ENCODE peak calls at places on chromosomes 12 and 14, in nine cellular contexts. One of them, this sample, is unnamed.

GRCh38 chr12:127562781-127563180 is 704.2 kb upstream of the TMEM132C start:
- DNase-seq in H1: no peak
- DNase-seq in sigmoid colon: no peak
- DNase-seq in IMR-90: no peak
- DNase-seq in CD8-positive, alpha-beta T cell: no peak
- DNase-seq in WERI-Rb-1: no peak
- DNase-seq in upper lobe of left lung: no peak
- DNase-seq in heart left ventricle: no peak
- DNase-seq in OCI-LY7: no peak
- DNase-seq in this sample: no peak

GRCh38 chr12:131907379-131908081 is 13.1 kb downstream of the ULK1 start:
- DNase-seq in H1: no peak
- DNase-seq in sigmoid colon: peak; percentile 53
- DNase-seq in IMR-90: no peak
- DNase-seq in CD8-positive, alpha-beta T cell: no peak
- DNase-seq in WERI-Rb-1: no peak
- DNase-seq in upper lobe of left lung: peak; percentile 66
- DNase-seq in heart left ventricle: no peak
- DNase-seq in OCI-LY7: no peak
- DNase-seq in this sample: no peak

GRCh38 chr12:52003591-52003990 is 3.2 kb upstream of the TAMALIN start:
- DNase-seq in H1: no peak
- DNase-seq in sigmoid colon: no peak
- DNase-seq in IMR-90: no peak
- DNase-seq in CD8-positive, alpha-beta T cell: no peak
- DNase-seq in WERI-Rb-1: no peak
- DNase-seq in upper lobe of left lung: no peak
- DNase-seq in heart left ventricle: no peak
- DNase-seq in OCI-LY7: no peak
- DNase-seq in this sample: no peak

GRCh38 chr14:70812124-70812818 is 3.0 kb upstream of the MAP3K9 start:
- DNase-seq in H1: no peak
- DNase-seq in sigmoid colon: no peak
- DNase-seq in IMR-90: no peak
- DNase-seq in CD8-positive, alpha-beta T cell: no peak
- DNase-seq in WERI-Rb-1: no peak
- DNase-seq in upper lobe of left lung: no peak
- DNase-seq in heart left ventricle: no peak
- DNase-seq in OCI-LY7: no peak
- DNase-seq in this sample: no peak

GRCh38 chr12:54683388-54683787 is 35.2 kb upstream of the DCD start:
- DNase-seq in H1: no peak
- DNase-seq in sigmoid colon: no peak
- DNase-seq in IMR-90: no peak
- DNase-seq in CD8-positive, alpha-beta T cell: no peak
- DNase-seq in WERI-Rb-1: no peak
- DNase-seq in upper lobe of left lung: no peak
- DNase-seq in heart left ventricle: no peak
- DNase-seq in OCI-LY7: no peak
- DNase-seq in this sample: no peak

GRCh38 chr12:113069149-113069548 is 12.6 kb downstream of the DTX1 start:
- DNase-seq in H1: no peak
- DNase-seq in sigmoid colon: no peak
- DNase-seq in IMR-90: no peak
- DNase-seq in CD8-positive, alpha-beta T cell: no peak
- DNase-seq in WERI-Rb-1: no peak
- DNase-seq in upper lobe of left lung: peak; percentile 39
- DNase-seq in heart left ventricle: no peak
- DNase-seq in OCI-LY7: no peak
- DNase-seq in this sample: no peak

GRCh38 chr12:4449862-4450222 is 4.2 kb upstream of the FGF6 start:
- DNase-seq in H1: no peak
- DNase-seq in sigmoid colon: no peak
- DNase-seq in IMR-90: no peak
- DNase-seq in CD8-positive, alpha-beta T cell: no peak
- DNase-seq in WERI-Rb-1: no peak
- DNase-seq in upper lobe of left lung: no peak
- DNase-seq in heart left ventricle: no peak
- DNase-seq in OCI-LY7: no peak
- DNase-seq in this sample: no peak

GRCh38 chr12:31570880-31571279 is 20.1 kb downstream of the DENND5B start:
- DNase-seq in H1: no peak
- DNase-seq in sigmoid colon: no peak
- DNase-seq in IMR-90: peak; percentile 32
- DNase-seq in CD8-positive, alpha-beta T cell: no peak
- DNase-seq in WERI-Rb-1: no peak
- DNase-seq in upper lobe of left lung: no peak
- DNase-seq in heart left ventricle: no peak
- DNase-seq in OCI-LY7: no peak
- DNase-seq in this sample: no peak

GRCh38 chr12:130463259-130463658 is 125.6 kb downstream of the PIWIL1 start:
- DNase-seq in H1: no peak
- DNase-seq in sigmoid colon: no peak
- DNase-seq in IMR-90: no peak
- DNase-seq in CD8-positive, alpha-beta T cell: no peak
- DNase-seq in WERI-Rb-1: peak; percentile 22
- DNase-seq in upper lobe of left lung: no peak
- DNase-seq in heart left ventricle: no peak
- DNase-seq in OCI-LY7: no peak
- DNase-seq in this sample: no peak

GRCh38 chr12:106753526-106753925 is 21.0 kb upstream of the RIC8B start:
- DNase-seq in H1: no peak
- DNase-seq in sigmoid colon: no peak
- DNase-seq in IMR-90: no peak
- DNase-seq in CD8-positive, alpha-beta T cell: peak; percentile 53
- DNase-seq in WERI-Rb-1: no peak
- DNase-seq in upper lobe of left lung: no peak
- DNase-seq in heart left ventricle: no peak
- DNase-seq in OCI-LY7: peak; percentile 92
- DNase-seq in this sample: no peak

GRCh38 chr14:77053046-77053841 is 24.7 kb upstream of the IRF2BPL start:
- DNase-seq in H1: peak; percentile 93
- DNase-seq in sigmoid colon: peak; percentile 88
- DNase-seq in IMR-90: peak; percentile 76
- DNase-seq in CD8-positive, alpha-beta T cell: peak; percentile 88
- DNase-seq in WERI-Rb-1: peak; percentile 84
- DNase-seq in upper lobe of left lung: peak; percentile 92
- DNase-seq in heart left ventricle: peak; percentile 77
- DNase-seq in OCI-LY7: peak; percentile 86
- DNase-seq in this sample: peak; percentile 89

GRCh38 chr12:108616941-108617858 is 16.5 kb downstream of the SELPLG start:
- DNase-seq in H1: no peak
- DNase-seq in sigmoid colon: no peak
- DNase-seq in IMR-90: no peak
- DNase-seq in CD8-positive, alpha-beta T cell: peak; percentile 75
- DNase-seq in WERI-Rb-1: no peak
- DNase-seq in upper lobe of left lung: no peak
- DNase-seq in heart left ventricle: peak; percentile 27
- DNase-seq in OCI-LY7: peak; percentile 59
- DNase-seq in this sample: no peak

GRCh38 chr14:67444395-67444794 is 32.4 kb upstream of the PLEK2 start:
- DNase-seq in H1: no peak
- DNase-seq in sigmoid colon: no peak
- DNase-seq in IMR-90: no peak
- DNase-seq in CD8-positive, alpha-beta T cell: no peak
- DNase-seq in WERI-Rb-1: no peak
- DNase-seq in upper lobe of left lung: no peak
- DNase-seq in heart left ventricle: no peak
- DNase-seq in OCI-LY7: no peak
- DNase-seq in this sample: no peak

GRCh38 chr14:67710209-67710608 is 8.5 kb downstream of the RDH12 start:
- DNase-seq in H1: no peak
- DNase-seq in sigmoid colon: no peak
- DNase-seq in IMR-90: no peak
- DNase-seq in CD8-positive, alpha-beta T cell: no peak
- DNase-seq in WERI-Rb-1: no peak
- DNase-seq in upper lobe of left lung: no peak
- DNase-seq in heart left ventricle: no peak
- DNase-seq in OCI-LY7: peak; percentile 56
- DNase-seq in this sample: no peak

GRCh38 chr14:35879654-35880249 is 53.6 kb downstream of the BRMS1L start:
- DNase-seq in H1: no peak
- DNase-seq in sigmoid colon: no peak
- DNase-seq in IMR-90: peak; percentile 20
- DNase-seq in CD8-positive, alpha-beta T cell: no peak
- DNase-seq in WERI-Rb-1: no peak
- DNase-seq in upper lobe of left lung: no peak
- DNase-seq in heart left ventricle: no peak
- DNase-seq in OCI-LY7: peak; percentile 45
- DNase-seq in this sample: no peak
- TF ChIP-seq CTCF in H1: peak; percentile 19
- TF ChIP-seq CTCF in sigmoid colon: no peak
- TF ChIP-seq CTCF in IMR-90: peak; percentile 51
- TF ChIP-seq CTCF in CD8-positive, alpha-beta T cell: peak; percentile 58
- TF ChIP-seq CTCF in WERI-Rb-1: no peak
- TF ChIP-seq CTCF in upper lobe of left lung: no peak
- TF ChIP-seq CTCF in heart left ventricle: peak; percentile 54
- TF ChIP-seq CTCF in OCI-LY7: peak; percentile 86
- TF ChIP-seq CTCF in this sample: no peak

GRCh38 chr12:109914461-109914860 is 14.4 kb downstream of the TCHP start:
- DNase-seq in H1: no peak
- DNase-seq in sigmoid colon: no peak
- DNase-seq in IMR-90: no peak
- DNase-seq in CD8-positive, alpha-beta T cell: no peak
- DNase-seq in WERI-Rb-1: no peak
- DNase-seq in upper lobe of left lung: peak; percentile 57
- DNase-seq in heart left ventricle: no peak
- DNase-seq in OCI-LY7: no peak
- DNase-seq in this sample: no peak

GRCh38 chr12:109915171-109916040 is 15.3 kb downstream of the TCHP start:
- DNase-seq in H1: no peak
- DNase-seq in sigmoid colon: no peak
- DNase-seq in IMR-90: no peak
- DNase-seq in CD8-positive, alpha-beta T cell: no peak
- DNase-seq in WERI-Rb-1: no peak
- DNase-seq in upper lobe of left lung: peak; percentile 71
- DNase-seq in heart left ventricle: no peak
- DNase-seq in OCI-LY7: no peak
- DNase-seq in this sample: no peak

GRCh38 chr12:109912790-109913189 is 12.7 kb downstream of the TCHP start:
- DNase-seq in H1: no peak
- DNase-seq in sigmoid colon: no peak
- DNase-seq in IMR-90: no peak
- DNase-seq in CD8-positive, alpha-beta T cell: no peak
- DNase-seq in WERI-Rb-1: no peak
- DNase-seq in upper lobe of left lung: no peak
- DNase-seq in heart left ventricle: peak; percentile 40
- DNase-seq in OCI-LY7: no peak
- DNase-seq in this sample: no peak

GRCh38 chr12:109910254-109910968 is 10.3 kb downstream of the TCHP start:
- DNase-seq in H1: no peak
- DNase-seq in sigmoid colon: no peak
- DNase-seq in IMR-90: no peak
- DNase-seq in CD8-positive, alpha-beta T cell: no peak
- DNase-seq in WERI-Rb-1: no peak
- DNase-seq in upper lobe of left lung: no peak
- DNase-seq in heart left ventricle: no peak
- DNase-seq in OCI-LY7: no peak
- DNase-seq in this sample: no peak

DNA sequence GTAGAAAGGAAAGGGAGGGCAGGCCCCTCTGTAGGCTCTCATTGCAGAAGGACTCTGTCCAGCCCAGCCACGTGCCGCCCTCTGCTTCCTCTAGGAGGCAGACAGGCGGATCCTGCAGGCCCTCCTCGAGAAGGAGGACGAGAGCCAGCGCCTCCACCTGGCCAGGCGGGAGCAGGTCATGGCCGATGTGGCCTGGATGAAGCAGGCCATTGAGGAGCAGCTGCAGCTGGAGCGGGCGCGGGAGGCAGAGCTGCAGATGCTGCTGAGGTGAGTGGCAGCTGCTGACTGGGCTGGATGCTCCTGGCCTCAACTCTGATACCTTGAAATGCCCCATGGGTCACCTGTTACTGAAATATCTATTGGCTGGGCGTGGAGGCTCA is 10.9 kb downstream of the TCHP start:
- DNase-seq in H1: peak; percentile 87
- DNase-seq in sigmoid colon: no peak
- DNase-seq in IMR-90: peak; percentile 20
- DNase-seq in CD8-positive, alpha-beta T cell: peak; percentile 11
- DNase-seq in WERI-Rb-1: peak; percentile 85
- DNase-seq in upper lobe of left lung: peak; percentile 74
- DNase-seq in heart left ventricle: no peak
- DNase-seq in OCI-LY7: peak; percentile 30
- DNase-seq in this sample: no peak
- TF ChIP-seq CTCF in H1: peak; percentile 100
- TF ChIP-seq CTCF in sigmoid colon: no peak
- TF ChIP-seq CTCF in IMR-90: peak; percentile 55
- TF ChIP-seq CTCF in CD8-positive, alpha-beta T cell: no peak
- TF ChIP-seq CTCF in WERI-Rb-1: peak; percentile 86
- TF ChIP-seq CTCF in upper lobe of left lung: no peak
- TF ChIP-seq CTCF in heart left ventricle: no peak
- TF ChIP-seq CTCF in OCI-LY7: peak; percentile 62
- TF ChIP-seq CTCF in this sample: no peak

DNA sequence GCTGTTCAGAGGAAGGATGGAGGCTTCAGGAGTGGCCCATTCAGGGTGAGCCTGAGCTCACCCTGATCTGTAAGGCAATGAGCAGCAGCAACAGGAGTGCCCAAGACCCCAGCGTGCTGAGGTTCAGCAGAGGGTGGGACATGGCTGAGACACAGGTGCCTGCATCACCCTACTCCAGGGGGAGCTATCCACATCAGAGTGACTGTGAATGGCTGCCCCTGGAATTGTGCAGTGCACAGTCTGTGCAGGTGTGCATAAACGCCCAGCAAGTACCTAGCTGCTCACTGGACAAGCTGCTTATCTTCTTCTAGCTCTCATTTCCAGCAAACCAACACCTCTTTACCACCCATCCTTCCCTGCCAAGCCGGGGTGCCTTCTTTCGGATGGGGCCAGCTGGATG is 140.6 kb upstream of the PRMT8 start:
- DNase-seq in H1: no peak
- DNase-seq in sigmoid colon: no peak
- DNase-seq in IMR-90: no peak
- DNase-seq in CD8-positive, alpha-beta T cell: no peak
- DNase-seq in WERI-Rb-1: no peak
- DNase-seq in upper lobe of left lung: no peak
- DNase-seq in heart left ventricle: no peak
- DNase-seq in OCI-LY7: no peak
- DNase-seq in this sample: no peak
- TF ChIP-seq CTCF in H1: no peak
- TF ChIP-seq CTCF in sigmoid colon: no peak
- TF ChIP-seq CTCF in IMR-90: no peak
- TF ChIP-seq CTCF in CD8-positive, alpha-beta T cell: no peak
- TF ChIP-seq CTCF in WERI-Rb-1: peak; percentile 25
- TF ChIP-seq CTCF in upper lobe of left lung: no peak
- TF ChIP-seq CTCF in heart left ventricle: no peak
- TF ChIP-seq CTCF in OCI-LY7: no peak
- TF ChIP-seq CTCF in this sample: no peak

DNA sequence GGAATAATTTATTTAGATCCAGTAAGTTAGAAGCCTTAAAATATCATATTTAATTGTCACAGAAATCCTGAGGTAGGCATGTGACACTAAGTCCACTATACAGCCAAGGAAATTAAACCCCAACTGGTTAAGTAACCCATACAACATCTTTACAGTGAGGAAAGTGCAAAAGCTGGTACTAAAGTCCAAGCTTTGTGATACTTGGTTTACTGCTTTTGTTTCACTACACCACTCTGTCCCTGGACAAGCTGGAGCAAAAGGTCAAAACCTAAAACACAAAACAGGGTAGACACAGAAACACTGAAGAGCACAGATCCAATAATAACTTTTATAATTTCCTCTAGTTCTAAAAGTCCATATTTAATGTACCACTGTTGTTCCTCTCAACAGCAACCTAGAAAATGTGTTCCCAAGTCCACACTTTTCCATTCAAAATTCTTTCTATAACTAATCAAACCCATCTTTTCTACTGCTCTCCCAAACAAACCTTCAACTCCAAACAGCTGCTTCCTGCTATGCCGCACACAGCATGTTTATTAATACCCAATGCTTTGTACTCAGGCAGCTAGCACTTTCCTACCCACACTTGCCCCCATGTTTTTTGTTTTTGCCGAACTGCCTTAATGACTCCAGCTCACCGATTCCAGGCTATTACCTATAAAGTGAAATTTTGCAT is 90.9 kb downstream of the MED13L start:
- DNase-seq in H1: no peak
- DNase-seq in sigmoid colon: no peak
- DNase-seq in IMR-90: no peak
- DNase-seq in CD8-positive, alpha-beta T cell: no peak
- DNase-seq in WERI-Rb-1: no peak
- DNase-seq in upper lobe of left lung: no peak
- DNase-seq in heart left ventricle: no peak
- DNase-seq in OCI-LY7: no peak
- DNase-seq in this sample: no peak
- TF ChIP-seq CTCF in H1: no peak
- TF ChIP-seq CTCF in sigmoid colon: no peak
- TF ChIP-seq CTCF in IMR-90: no peak
- TF ChIP-seq CTCF in CD8-positive, alpha-beta T cell: no peak
- TF ChIP-seq CTCF in WERI-Rb-1: no peak
- TF ChIP-seq CTCF in upper lobe of left lung: no peak
- TF ChIP-seq CTCF in heart left ventricle: no peak
- TF ChIP-seq CTCF in OCI-LY7: no peak
- TF ChIP-seq CTCF in this sample: no peak